ENCODE peak calls at places on chromosomes 11 and 22, in four cellular contexts. Z, K, N and J are unnamed samples.

GRCh38 chr11:118049771-118050170 is 27.1 kb upstream of the TMPRSS4 start:
- DNase-seq in Z (no peak), N (no peak), K (no peak), J (no peak)

GRCh38 chr22:45649809-45650208 is 21.8 kb upstream of the ATXN10 start:
- DNase-seq in Z (no peak), K (no peak), N (no peak), J (no peak)

GRCh38 chr11:20376162-20376561 is 11.4 kb upstream of the PRMT3 start:
- DNase-seq in Z (no peak), N (no peak), K (no peak), J (no peak)

GRCh38 chr11:15779518-15779917 is 576.8 kb downstream of the SOX6 start:
- DNase-seq in K (no peak), Z (no peak), N (no peak), J (no peak)

GRCh38 chr11:27234043-27234668 is 128.9 kb downstream of the CCDC34 start:
- DNase-seq in N (peak), Z (peak), K (peak), J (peak)

GRCh38 chr11:2558861-2559526 is 114.2 kb downstream of the KCNQ1 start:
- DNase-seq in N (no peak), K (no peak), Z (no peak), J (no peak)

GRCh38 chr11:128399722-128400121 is 187.6 kb downstream of the ETS1 start:
- DNase-seq in N (no peak), K (no peak), Z (no peak), J (no peak)

GRCh38 chr11:121634889-121635288 is 182.1 kb upstream of the SORL1-AS1 start:
- DNase-seq in Z (no peak), K (peak), N (peak), J (peak)

GRCh38 chr11:64406221-64406946 is 47.4 kb downstream of the RPS6KA4 start:
- DNase-seq in K (no peak), Z (peak), N (peak), J (no peak)

GRCh38 chr11:115706735-115707134 is 202.5 kb upstream of the CADM1 start:
- DNase-seq in K (no peak), N (no peak), Z (no peak), J (no peak)

GRCh38 chr11:78651923-78652602 is 77.4 kb upstream of the NARS2 start:
- DNase-seq in K (no peak), N (no peak), Z (no peak), J (no peak)

GRCh38 chr11:44067266-44067665 is 1.2 kb downstream of the ACCS start:
- DNase-seq in N (no peak), Z (no peak), K (no peak), J (no peak)

GRCh38 chr11:107473797-107474196 is 16.2 kb upstream of the CWF19L2 start:
- DNase-seq in Z (no peak), K (no peak), N (no peak), J (no peak)

GRCh38 chr11:6022954-6023353 is 7.6 kb downstream of the OR56A1 start:
- DNase-seq in Z (peak), N (peak), K (peak), J (no peak)

GRCh38 chr11:122253541-122254317 is 137.7 kb upstream of the BLID start:
- DNase-seq in K (no peak), Z (no peak), N (peak), J (no peak)

GRCh38 chr11:65279713-65280459 is 18.1 kb downstream of the POLA2 start:
- DNase-seq in K (peak), Z (peak), N (peak), J (peak)

GRCh38 chr11:127966821-127967220 is 620.5 kb downstream of the ETS1 start:
- DNase-seq in Z (no peak), K (no peak), N (no peak), J (no peak)

GRCh38 chr11:34926101-34926830 is 9.8 kb downstream of the PDHX start:
- DNase-seq in N (peak), Z (no peak), K (peak), J (no peak)

GRCh38 chr11:64233913-64234839 is at the start of gene VEGFB:
- DNase-seq in K (no peak), Z (peak), N (peak), J (no peak)

GRCh38 chr22:44286673-44287072 is 26.1 kb downstream of the SHISAL1 start:
- DNase-seq in Z (no peak), K (no peak), N (no peak), J (no peak)

GRCh38 chr11:124070906-124071621 is 29.9 kb upstream of the OR10G7 start:
- DNase-seq in Z (peak), K (peak), N (peak), J (peak)

GRCh38 chr11:19243143-19243542 is 2.4 kb upstream of the E2F8 start:
- DNase-seq in Z (no peak), N (no peak), K (no peak), J (no peak)

GRCh38 chr22:30176431-30176830 is 70.1 kb downstream of the LIF start:
- DNase-seq in K (no peak), N (no peak), Z (no peak), J (no peak)

GRCh38 chr11:68036717-68037239 is 2.0 kb upstream of the TCIRG1 start:
- DNase-seq in K (no peak), N (no peak), Z (peak), J (no peak)

GRCh38 chr11:16843307-16843706 is 104.9 kb downstream of the C11orf58 start:
- DNase-seq in Z (no peak), K (no peak), N (no peak), J (no peak)

GRCh38 chr11:117915219-117915618 is 14.0 kb downstream of the TMPRSS13 start:
- DNase-seq in Z (no peak), N (no peak), K (no peak), J (no peak)

GRCh38 chr11:35056391-35057093 is 82.4 kb upstream of the CD44 start:
- DNase-seq in K (no peak), Z (no peak), N (no peak), J (no peak)

GRCh38 chr22:45859231-45860161 is 117.5 kb downstream of the WNT7B start:
- DNase-seq in Z (no peak), N (no peak), K (no peak), J (no peak)

GRCh38 chr22:41940853-41941765 is 5.8 kb downstream of the CENPM start:
- DNase-seq in N (peak), K (peak), Z (peak), J (no peak)

GRCh38 chr11:77779935-77780334 is 40.6 kb downstream of the RSF1 start:
- DNase-seq in Z (no peak), N (peak), K (peak), J (no peak)

GRCh38 chr22:46066691-46067090 is 83.6 kb upstream of the PPARA start:
- DNase-seq in K (no peak), Z (no peak), N (no peak), J (no peak)

GRCh38 chr11:47714554-47715081 is 551 bp downstream of the AGBL2 start:
- DNase-seq in Z (no peak), N (peak), K (no peak), J (no peak)

GRCh38 chr11:496834-497564 is 10.0 kb downstream of the RNH1 start:
- DNase-seq in Z (no peak), N (no peak), K (no peak), J (no peak)

GRCh38 chr11:116871248-116871647 is 33.8 kb upstream of the APOA1 start:
- DNase-seq in N (peak), Z (peak), K (peak), J (peak)

GRCh38 chr11:748007-748359 is 719 bp downstream of the TALDO1 start:
- DNase-seq in Z (no peak), N (no peak), K (no peak), J (no peak)

GRCh38 chr22:26894766-26895485 is 237.5 kb downstream of the MIAT start:
- DNase-seq in K (peak), N (peak), Z (no peak), J (peak)

GRCh38 chr22:23751441-23751996 is 607 bp upstream of the ZNF70 start:
- DNase-seq in K (no peak), Z (peak), N (peak), J (no peak)

GRCh38 chr22:23750744-23751440 is at the start of gene ZNF70:
- DNase-seq in Z (peak), K (peak), N (peak), J (no peak)

GRCh38 chr22:23752750-23753149 is 1.5 kb downstream of the VPREB3 start:
- DNase-seq in N (no peak), K (no peak), Z (no peak), J (no peak)

GRCh38 chr22:23753371-23753770 is 854 bp downstream of the VPREB3 start:
- DNase-seq in N (no peak), Z (no peak), K (no peak), J (no peak)

DNA sequence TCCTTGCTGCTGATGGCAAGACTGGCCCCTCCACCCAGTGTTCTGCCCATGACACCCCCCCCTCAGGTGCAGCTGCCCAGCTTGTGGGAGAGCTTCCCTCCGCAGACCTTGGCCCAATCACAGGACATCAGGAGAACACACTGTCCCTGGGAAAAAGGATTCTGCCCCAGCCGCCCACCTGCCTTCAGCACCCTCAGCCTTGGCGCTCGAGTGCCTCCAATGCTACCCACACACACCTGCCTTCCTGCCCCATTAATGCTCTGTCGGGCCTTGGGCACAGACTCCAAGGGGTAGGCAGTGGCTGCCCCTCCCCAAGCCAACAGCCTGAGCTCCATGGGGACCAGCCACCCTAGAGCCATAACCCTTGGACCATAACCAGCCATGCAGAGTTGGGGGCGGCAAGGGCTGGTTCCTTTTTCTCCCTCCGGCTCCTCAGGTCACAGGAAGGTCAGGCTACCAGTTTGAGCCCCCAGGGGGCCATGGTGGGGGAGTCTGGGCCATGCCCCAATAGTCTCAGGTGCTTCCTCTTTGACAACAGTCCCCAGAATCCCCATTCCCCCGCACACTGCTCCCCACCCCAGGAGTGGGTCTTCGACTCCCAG is 1.3 kb upstream of the ZNF70 start:
- DNase-seq in Z (no peak), N (no peak), K (no peak), J (no peak)
- H3K4me3 ChIP-seq in Z (no peak), N (no peak), K (no peak), J (no peak)

DNA sequence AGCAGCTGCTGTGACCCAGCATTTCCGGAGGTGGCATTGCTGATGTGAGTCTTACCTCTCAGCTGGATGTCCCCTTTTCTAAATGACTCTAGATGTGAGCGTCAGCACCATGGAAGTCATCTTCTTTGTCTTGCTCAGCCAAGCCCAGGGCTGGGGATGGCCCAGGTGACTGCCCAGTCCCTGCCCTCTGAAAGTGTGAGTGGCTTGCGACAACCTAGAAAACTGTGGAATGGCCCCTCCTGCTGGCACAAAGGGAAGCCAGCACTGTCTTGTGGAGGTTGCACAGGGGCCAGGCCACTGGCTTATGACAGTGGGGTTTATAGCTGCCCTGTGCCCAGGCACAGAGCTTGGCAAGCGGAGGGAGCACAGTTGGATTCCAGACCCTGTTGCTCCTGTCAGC is 6.2 kb downstream of the TUB start:
- DNase-seq in Z (no peak), N (no peak), K (no peak), J (no peak)
- TF ChIP-seq CTCF in Z (peak), N (no peak), K (peak), J (peak)

DNA sequence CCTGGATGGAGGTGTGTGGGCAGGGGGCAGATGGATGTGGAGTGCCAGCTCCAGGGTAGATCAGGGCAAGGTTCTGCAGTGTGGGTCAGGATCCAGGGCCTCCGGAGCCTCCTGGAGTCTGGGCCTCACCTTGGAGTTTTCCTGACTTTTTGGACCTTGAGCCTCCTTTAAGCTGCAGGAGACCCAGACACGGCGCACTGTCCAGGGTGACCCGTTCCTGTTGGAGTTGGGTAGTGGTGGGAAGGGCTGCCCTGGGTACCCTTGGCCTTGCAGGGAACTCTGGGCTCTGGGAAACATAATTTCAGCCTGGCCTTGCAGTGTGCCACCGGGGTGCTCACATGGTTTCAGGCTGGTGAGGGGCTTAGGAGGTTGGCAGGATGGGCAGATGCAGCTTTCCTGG is 17.0 kb downstream of the MGAT3 start:
- DNase-seq in Z (no peak), K (no peak), N (no peak), J (no peak)
- H3K4me3 ChIP-seq in Z (no peak), K (no peak), N (no peak), J (no peak)

GRCh38 chr11:80722616-80723015 is 1281.8 kb upstream of the TENM4 start:
- DNase-seq in K (no peak), Z (no peak), N (peak), J (no peak)

GRCh38 chr11:80724366-80724765 is 1283.5 kb upstream of the TENM4 start:
- DNase-seq in Z (no peak), K (no peak), N (no peak), J (no peak)

GRCh38 chr11:80726236-80726635 is 1285.4 kb upstream of the TENM4 start:
- DNase-seq in K (no peak), N (no peak), Z (no peak), J (no peak)

GRCh38 chr11:80727315-80727714 is 1286.5 kb upstream of the TENM4 start:
- DNase-seq in Z (no peak), N (peak), K (peak), J (no peak)
- TF ChIP-seq CTCF in Z (peak), N (peak), K (peak), J (no peak)

GRCh38 chr22:37308385-37309200 is 26.3 kb downstream of the CYTH4 start:
- DNase-seq in K (no peak), N (no peak), Z (no peak), J (no peak)
- H3K4me3 ChIP-seq in K (no peak), N (no peak), Z (no peak), J (no peak)